ENCODE peak calls at places on chromosomes 13 and 19, in six cellular contexts. Q is retinal pigment epithelial cell; Z is BE2C; D is adrenal gland; M is cardiac fibroblast; I is CD8-positive, alpha-beta T cell. T is an unnamed sample.

GRCh38 chr19:53870485-53870844 is 2.8 kb downstream of the MYADM start:
- DNase-seq in Q (no peak), Z (no peak), D (peak; percentile 49), M (no peak), I (no peak), T (no peak)

GRCh38 chr13:35826626-35827254 is 304.4 kb downstream of the DCLK1 start:
- DNase-seq in Q (no peak), Z (no peak), D (no peak), M (no peak), I (no peak), T (no peak)

GRCh38 chr19:29379257-29379986 is 146.4 kb upstream of the VSTM2B start:
- DNase-seq in Q (no peak), Z (no peak), D (no peak), M (no peak), I (peak; percentile 32), T (no peak)

GRCh38 chr13:53821632-53822031 is 793.0 kb downstream of the OLFM4 start:
- DNase-seq in Q (no peak), Z (no peak), D (no peak), M (no peak), I (no peak), T (no peak)

GRCh38 chr13:99357149-99357596 is 50.0 kb upstream of the GPR183 start:
- DNase-seq in Q (no peak), Z (no peak), D (peak; percentile 84), M (peak; percentile 82), I (no peak), T (no peak)

GRCh38 chr19:33413426-33413725 is 39.9 kb downstream of the CEBPG start:
- DNase-seq in Q (no peak), Z (no peak), D (no peak), M (no peak), I (no peak), T (no peak)

GRCh38 chr19:2016041-2016807 is 710 bp upstream of the BTBD2 start:
- DNase-seq in Q (no peak), Z (peak; percentile 83), D (peak; percentile 86), M (peak; percentile 93), I (peak; percentile 63), T (no peak)

GRCh38 chr19:53612762-53613526 is 18.9 kb upstream of the DPRX start:
- DNase-seq in Q (no peak), Z (no peak), D (no peak), M (no peak), I (no peak), T (no peak)

GRCh38 chr19:38676023-38676877 is 28.8 kb downstream of the ACTN4 start:
- DNase-seq in Q (no peak), Z (no peak), D (no peak), M (peak; percentile 67), I (no peak), T (no peak)

GRCh38 chr13:59951011-59951410 is 212.7 kb downstream of the DIAPH3 start:
- DNase-seq in Q (no peak), Z (no peak), D (no peak), M (no peak), I (no peak), T (no peak)

GRCh38 chr13:107497661-107498060 is 717.7 kb downstream of the LIG4 start:
- DNase-seq in Q (no peak), Z (no peak), D (no peak), M (no peak), I (no peak), T (no peak)

GRCh38 chr13:111904166-111904565 is 162.8 kb upstream of the SOX1 start:
- DNase-seq in Q (no peak), Z (no peak), D (no peak), M (no peak), I (no peak), T (no peak)

GRCh38 chr19:55165952-55166529 is 372 bp downstream of the DNAAF3 start:
- DNase-seq in Q (no peak), Z (peak; percentile 84), D (peak; percentile 70), M (peak; percentile 77), I (peak; percentile 51), T (no peak)

GRCh38 chr19:42693760-42694350 is 46.4 kb downstream of the PSG3 start:
- DNase-seq in Q (peak; percentile 39), Z (peak; percentile 38), D (peak; percentile 34), M (peak; percentile 41), I (no peak), T (peak; percentile 6)

GRCh38 chr13:66154354-66154753 is 1075.8 kb downstream of the PCDH9 start:
- DNase-seq in Q (no peak), Z (no peak), D (no peak), M (no peak), I (no peak), T (no peak)

GRCh38 chr19:55373993-55374757 is 2.5 kb upstream of the TMEM190 start:
- DNase-seq in Q (no peak), Z (no peak), D (no peak), M (peak; percentile 64), I (no peak), T (no peak)

DNA sequence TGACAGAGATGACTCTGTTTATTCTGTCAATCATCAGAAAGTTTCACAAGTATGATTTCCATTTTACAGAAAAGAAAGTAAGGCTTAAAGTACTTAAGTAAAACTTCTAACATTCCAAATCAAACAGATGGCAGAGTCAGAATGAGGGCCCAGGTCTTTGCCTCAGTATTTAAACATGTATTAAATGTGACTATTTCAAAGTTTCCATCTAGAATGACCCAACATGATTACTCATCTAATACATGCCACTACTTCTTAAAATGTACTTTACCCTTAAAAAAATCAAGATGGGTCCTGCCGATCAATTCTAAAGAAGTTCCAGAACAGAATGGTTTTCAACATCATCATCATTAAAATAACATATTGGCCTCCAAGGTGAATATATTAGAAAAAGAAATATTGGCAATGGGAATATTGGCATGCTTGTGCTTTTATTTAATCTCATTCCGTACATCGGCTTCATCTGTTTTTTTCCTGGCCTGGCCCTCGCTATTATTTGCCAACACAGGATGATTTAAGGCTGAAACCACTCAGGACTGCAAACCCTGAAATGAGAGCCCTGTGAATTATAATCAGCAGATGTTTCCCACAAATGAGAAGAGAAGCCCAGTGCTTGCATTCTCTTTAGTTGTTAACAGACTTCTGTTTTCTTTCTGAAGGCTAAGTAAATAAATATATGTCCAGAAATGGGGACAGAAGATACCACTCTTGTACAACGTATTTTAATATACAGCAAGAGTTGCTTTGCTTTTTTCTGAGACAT is 340.0 kb downstream of the DNAJC15 start:
- DNase-seq in Q (no peak), Z (peak; percentile 32), D (no peak), M (peak; percentile 68), I (no peak), T (no peak)
- H3K4me3 ChIP-seq in Q (no peak overlapping the region), Z (peak overlapping the region; percentile 39), D (no peak overlapping the region), M (no peak overlapping the region), I (no peak overlapping the region), T (no peak overlapping the region)

DNA sequence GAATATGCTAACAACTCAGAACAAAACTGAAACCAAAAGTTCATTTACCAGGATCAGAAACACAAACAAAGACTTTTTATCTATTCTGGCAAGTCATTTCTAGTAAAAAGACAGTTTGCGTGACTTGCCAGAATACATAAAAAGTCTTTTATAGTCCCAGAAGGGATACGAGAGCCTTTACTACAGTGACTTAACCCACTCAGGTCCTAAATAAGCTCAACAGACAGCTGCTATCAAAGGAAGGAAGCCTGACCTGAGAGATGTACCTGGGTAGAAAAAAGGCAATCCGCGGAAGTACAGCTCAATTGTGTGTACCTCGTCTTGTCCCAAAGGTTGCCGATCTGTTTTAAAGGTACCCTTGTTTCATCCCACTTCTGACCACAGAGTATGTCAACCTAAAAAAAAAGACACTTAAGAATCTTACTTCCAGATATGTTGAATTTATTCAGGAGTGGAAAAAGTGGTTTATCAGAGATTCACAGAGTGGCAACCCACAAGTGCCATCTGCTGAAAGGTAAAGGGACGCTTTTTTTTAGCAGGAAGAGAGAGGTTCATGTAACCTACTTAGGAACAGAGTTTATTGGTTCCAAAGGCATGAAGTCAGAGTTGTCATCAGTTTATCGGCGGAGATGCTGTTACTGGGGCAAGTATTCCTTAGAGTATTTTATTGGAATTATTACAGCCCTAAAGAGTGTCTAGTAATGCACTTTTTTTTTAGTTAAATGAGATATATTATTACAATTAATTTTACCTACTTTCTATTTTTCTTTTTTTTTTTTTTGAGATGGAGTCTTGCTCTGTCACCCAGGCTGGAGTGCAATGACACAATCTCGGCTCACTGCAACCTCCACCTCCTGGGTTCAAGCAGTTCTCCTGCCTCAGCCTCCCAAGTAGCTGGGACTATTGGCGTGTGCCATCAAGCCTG is 69.7 kb upstream of the C1QTNF9B start:
- DNase-seq in Q (no peak), Z (no peak), D (no peak), M (peak; percentile 33), I (no peak), T (no peak)
- TF ChIP-seq CTCF in Q (no peak), Z (no peak), D (no peak), M (no peak), I (no peak), T (no peak)

DNA sequence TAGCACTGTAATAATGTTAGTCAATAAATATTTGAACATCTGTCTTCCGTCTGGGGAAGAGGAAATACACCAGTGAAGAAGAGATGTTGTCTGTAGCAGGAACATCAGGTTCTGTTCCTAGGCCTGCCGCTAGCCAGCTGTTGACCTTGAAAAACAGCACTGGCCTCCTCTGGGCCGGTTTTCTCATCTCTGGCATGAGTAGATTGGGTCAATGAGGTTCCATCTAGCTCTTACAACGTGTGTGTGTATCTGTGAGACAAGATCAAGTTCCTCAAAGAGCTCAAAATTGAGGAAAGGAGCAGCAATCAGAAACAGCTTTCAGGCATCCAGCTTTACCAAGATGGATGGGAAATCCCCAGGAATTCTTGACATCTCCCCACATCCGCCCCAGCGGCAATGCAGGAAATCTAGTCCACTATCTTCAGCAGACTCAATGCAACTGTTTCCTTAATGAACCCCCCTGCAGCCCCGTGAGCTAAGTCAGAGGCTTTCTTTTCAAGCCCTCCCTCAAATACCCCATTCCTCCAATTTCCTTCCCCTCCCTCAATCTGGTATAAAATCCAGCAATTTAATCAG is 4.9 kb downstream of the FLT1 start:
- DNase-seq in Q (no peak), Z (no peak), D (no peak), M (no peak), I (no peak), T (no peak)
- H3K4me3 ChIP-seq in Q (no peak overlapping the region), Z (no peak overlapping the region), D (no peak overlapping the region), M (no peak overlapping the region), I (no peak overlapping the region), T (no peak overlapping the region)

GRCh38 chr19:7007859-7008258 is 13.4 kb downstream of the MBD3L2B start:
- DNase-seq in Q (no peak), Z (no peak), D (no peak), M (no peak), I (no peak), T (no peak)

GRCh38 chr19:7000816-7001215 is 20.4 kb downstream of the MBD3L2B start:
- DNase-seq in Q (no peak), Z (no peak), D (no peak), M (no peak), I (no peak), T (no peak)

GRCh38 chr19:7006305-7006704 is 14.9 kb downstream of the MBD3L2B start:
- DNase-seq in Q (no peak), Z (peak; percentile 14), D (no peak), M (no peak), I (no peak), T (no peak)

GRCh38 chr19:6999938-7000732 is 21.1 kb downstream of the MBD3L2B start:
- DNase-seq in Q (no peak), Z (no peak), D (no peak), M (no peak), I (no peak), T (no peak)

DNA sequence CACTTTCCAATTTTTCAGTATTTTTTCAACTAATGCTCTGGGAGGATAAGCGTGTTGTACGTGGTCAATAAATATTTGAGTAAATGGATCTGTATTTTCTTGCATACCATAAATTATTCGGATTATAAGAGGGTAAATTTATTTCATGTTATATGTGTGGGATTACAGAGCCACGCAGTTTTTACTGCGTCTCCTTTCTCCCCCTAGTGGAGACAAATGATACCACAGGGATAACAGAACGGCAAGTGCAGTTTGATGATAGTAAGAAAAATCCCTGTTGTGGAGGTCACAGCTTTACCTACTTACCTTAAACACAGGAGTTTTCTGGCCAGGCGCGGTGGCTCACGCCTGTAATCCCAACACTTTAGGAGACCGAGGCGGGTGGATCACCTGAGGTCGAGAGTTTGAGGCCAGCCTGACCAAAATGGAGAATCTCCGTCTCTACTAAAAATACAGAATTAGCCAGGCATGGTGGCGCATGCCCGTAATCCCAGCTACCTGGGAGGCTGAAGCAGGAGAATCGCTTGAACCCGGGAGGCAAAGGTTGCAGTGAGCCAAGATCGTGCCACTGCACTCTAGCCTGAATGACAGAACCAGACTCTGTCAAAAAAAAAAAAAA is 16.8 kb downstream of the MBD3L2B start:
- DNase-seq in Q (peak; percentile 5), Z (no peak), D (no peak), M (no peak), I (no peak), T (no peak)
- TF ChIP-seq CTCF in Q (peak; percentile 77), Z (peak; percentile 72), D (no peak), M (no peak), I (peak; percentile 72), T (peak; percentile 67)

T was measured in epithelial cell of proximal tubule.